ENCODE peak calls at places on chromosomes 3 and 15, in four cellular contexts. J is CD8-positive, alpha-beta memory T cell; V is amniotic stem cell; Z is WTC11. U is an unnamed sample.

GRCh38 chr15:40943764-40944365 is 9.4 kb upstream of the CHAC1 start:
- DNase-seq in J (no peak), V (no peak), Z (no peak), U (no peak)

GRCh38 chr3:119695480-119695879 is 7.3 kb upstream of the CFAP91 start:
- DNase-seq in J (no peak), V (no peak), Z (no peak), U (no peak)

GRCh38 chr3:112619295-112619694 is 21.6 kb downstream of the CCDC80 start:
- DNase-seq in J (no peak), V (no peak), Z (no peak), U (no peak)

GRCh38 chr3:4474683-4475490 is 7.8 kb upstream of the SUMF1 start:
- DNase-seq in J (no peak), V (no peak), Z (no peak), U (peak)

GRCh38 chr3:30310251-30310954 is 296.0 kb upstream of the TGFBR2 start:
- DNase-seq in J (no peak), V (no peak), Z (no peak), U (no peak)

GRCh38 chr15:43930079-43930478 is 103.3 kb downstream of the WDR76 start:
- DNase-seq in J (no peak), V (no peak), Z (peak), U (no peak)

GRCh38 chr3:132405188-132405587 is 12.1 kb upstream of the DNAJC13 start:
- DNase-seq in J (no peak), V (no peak), Z (no peak), U (no peak)

GRCh38 chr3:142433110-142433509 is 14.7 kb downstream of the XRN1 start:
- DNase-seq in J (no peak), V (no peak), Z (no peak), U (no peak)

GRCh38 chr3:115663414-115663813 is 40.1 kb downstream of the GAP43 start:
- DNase-seq in J (no peak), V (no peak), Z (no peak), U (no peak)

GRCh38 chr3:81485444-81485865 is 276.0 kb downstream of the GBE1 start:
- DNase-seq in J (no peak), V (peak), Z (no peak), U (no peak)

GRCh38 chr3:179771797-179772196 is 119.0 kb downstream of the USP13 start:
- DNase-seq in J (no peak), V (no peak), Z (no peak), U (no peak)

GRCh38 chr3:25572336-25572735 is 92.4 kb downstream of the TOP2B start:
- DNase-seq in J (no peak), V (no peak), Z (no peak), U (no peak)

GRCh38 chr3:178457506-178457905 is 78.7 kb upstream of the KCNMB2 start:
- DNase-seq in J (no peak), V (no peak), Z (no peak), U (no peak)

GRCh38 chr3:43970351-43970750 is 271.3 kb upstream of the TOPAZ1 start:
- DNase-seq in J (no peak), V (no peak), Z (no peak), U (no peak)

GRCh38 chr3:130395916-130396315 is 50.4 kb downstream of the COL6A5 start:
- DNase-seq in J (no peak), V (no peak), Z (no peak), U (peak)

GRCh38 chr3:159947220-159947619 is 41.4 kb upstream of the IL12A start:
- DNase-seq in J (no peak), V (peak), Z (no peak), U (no peak)

GRCh38 chr3:58322793-58323192 is 9.9 kb upstream of the PXK start:
- DNase-seq in J (no peak), V (no peak), Z (no peak), U (no peak)

GRCh38 chr15:60591491-60592385 is 112.8 kb upstream of the ICE2 start:
- DNase-seq in J (no peak), V (no peak), Z (peak), U (peak)

GRCh38 chr3:126835472-126836219 is 131.6 kb downstream of the CHCHD6 start:
- DNase-seq in J (no peak), V (no peak), Z (no peak), U (no peak)

GRCh38 chr15:88113909-88114308 is 142.6 kb downstream of the NTRK3 start:
- DNase-seq in J (no peak), V (no peak), Z (no peak), U (no peak)

GRCh38 chr3:44969170-44969569 is 6.8 kb downstream of the ZDHHC3 start:
- DNase-seq in J (no peak), V (no peak), Z (no peak), U (no peak)

GRCh38 chr15:58576657-58577056 is 144.9 kb downstream of the LIPC start:
- DNase-seq in J (no peak), V (no peak), Z (no peak), U (no peak)

GRCh38 chr3:137165117-137165806 is 207.5 kb downstream of the IL20RB start:
- DNase-seq in J (no peak), V (no peak), Z (no peak), U (peak)

GRCh38 chr3:43735618-43736017 is 44.9 kb downstream of the ABHD5 start:
- DNase-seq in J (no peak), V (no peak), Z (no peak), U (no peak)

GRCh38 chr15:39680868-39681267 is 100.0 kb downstream of the THBS1 start:
- DNase-seq in J (no peak), V (no peak), Z (no peak), U (no peak)

GRCh38 chr3:99172736-99173657 is 271.5 kb upstream of the DCBLD2 start:
- DNase-seq in J (peak), V (peak), Z (peak), U (peak)

GRCh38 chr15:90388462-90389182 is 580 bp downstream of the IQGAP1 start:
- DNase-seq in J (no peak), V (no peak), Z (peak), U (no peak)

GRCh38 chr15:60536314-60536713 is 57.4 kb upstream of the ICE2 start:
- DNase-seq in J (no peak), V (no peak), Z (no peak), U (no peak)

U was measured in Caki2.